ENCODE peak calls at places on chromosomes 6 and 20, in four cellular contexts. U is Panc1, G is Karpas-422, L is heart right ventricle. P is an unnamed sample.
A peak's percentile ranks its signal among the peaks of the same experiment; 100 is the strongest.

GRCh38 chr6:17397764-17398194 is 4.4 kb downstream of the CAP2 start:
- DNase-seq in U (no peak), G (no peak), L (no peak), P (no peak)

GRCh38 chr20:57374931-57375651 is 16.1 kb upstream of the RBM38 start:
- DNase-seq in U (no peak), G (no peak), L (no peak), P (no peak)

GRCh38 chr6:160974304-160974771 is 17.2 kb upstream of the MAP3K4 start:
- DNase-seq in U (no peak), G (no peak), L (peak; percentile 36), P (no peak)

GRCh38 chr6:123105561-123105960 is 109.5 kb downstream of the CLVS2 start:
- DNase-seq in U (no peak), G (no peak), L (no peak), P (no peak)

GRCh38 chr20:25258463-25258805 is 10.5 kb downstream of the PYGB start:
- DNase-seq in U (no peak), G (no peak), L (no peak), P (no peak)

GRCh38 chr20:8194721-8195120 is 62.7 kb downstream of the PLCB1 start:
- DNase-seq in U (no peak), G (no peak), L (no peak), P (no peak)

GRCh38 chr20:48910360-48910781 is 11.1 kb upstream of the ARFGEF2 start:
- DNase-seq in U (no peak), G (no peak), L (no peak), P (no peak)

GRCh38 chr20:34704177-34705007 is at the start of gene TP53INP2:
- DNase-seq in U (no peak), G (peak; percentile 95), L (peak; percentile 94), P (peak; percentile 91)

GRCh38 chr6:13813621-13814175 is 659 bp downstream of the MCUR1 start:
- DNase-seq in U (no peak), G (no peak), L (peak; percentile 69), P (peak; percentile 25)

GRCh38 chr6:50842446-50842845 is 23.8 kb downstream of the TFAP2B start:
- DNase-seq in U (no peak), G (no peak), L (no peak), P (no peak)

GRCh38 chr6:36727491-36728021 is 29.9 kb downstream of the RAB44 start:
- DNase-seq in U (no peak), G (no peak), L (no peak), P (no peak)

GRCh38 chr6:50899306-50899840 is 80.7 kb downstream of the TFAP2B start:
- DNase-seq in U (no peak), G (no peak), L (no peak), P (no peak)

GRCh38 chr6:37607949-37608348 is 89.7 kb downstream of the MDGA1 start:
- DNase-seq in U (no peak), G (peak; percentile 49), L (no peak), P (no peak)

GRCh38 chr6:53906842-53907241 is 112.0 kb downstream of the LRRC1 start:
- DNase-seq in U (no peak), G (no peak), L (no peak), P (peak; percentile 24)

GRCh38 chr20:33323236-33323635 is 40.2 kb downstream of the BPIFB1 start:
- DNase-seq in U (no peak), G (no peak), L (no peak), P (no peak)

GRCh38 chr20:10761786-10762185 is 88.0 kb upstream of the JAG1 start:
- DNase-seq in U (no peak), G (no peak), L (no peak), P (no peak)

GRCh38 chr6:6411115-6411514 is 90.7 kb upstream of the F13A1 start:
- DNase-seq in U (no peak), G (no peak), L (no peak), P (no peak)

GRCh38 chr20:10647471-10647870 is 26.3 kb downstream of the JAG1 start:
- DNase-seq in U (no peak), G (peak; percentile 58), L (no peak), P (no peak)

GRCh38 chr6:63923139-63923739 is 287.6 kb downstream of the PHF3 start:
- DNase-seq in U (no peak), G (peak; percentile 81), L (no peak), P (no peak)

GRCh38 chr6:150243620-150244314 is 100.9 kb downstream of the PPP1R14C start:
- DNase-seq in U (no peak), G (no peak), L (no peak), P (no peak)

GRCh38 chr20:54345301-54345724 is 130.1 kb upstream of the DOK5 start:
- DNase-seq in U (peak; percentile 22), G (no peak), L (no peak), P (no peak)

GRCh38 chr6:54897462-54898189 is 51.1 kb downstream of the FAM83B start:
- DNase-seq in U (no peak), G (no peak), L (no peak), P (no peak)

GRCh38 chr6:25175216-25175615 is 104.0 kb upstream of the CARMIL1 start:
- DNase-seq in U (no peak), G (no peak), L (no peak), P (no peak)

GRCh38 chr20:10527781-10528180 is 92.7 kb downstream of the SLX4IP start:
- DNase-seq in U (no peak), G (no peak), L (no peak), P (no peak)

GRCh38 chr20:48730977-48731376 is 96.8 kb downstream of the PREX1 start:
- DNase-seq in U (no peak), G (no peak), L (no peak), P (no peak)

GRCh38 chr6:144335914-144336313 is 50.8 kb downstream of the UTRN start:
- DNase-seq in U (no peak), G (peak; percentile 66), L (no peak), P (no peak)

GRCh38 chr6:8085053-8085511 is 17.3 kb downstream of the EEF1E1 start:
- DNase-seq in U (no peak), G (no peak), L (no peak), P (no peak)

GRCh38 chr6:158766621-158767435 is 52.3 kb downstream of the EZR start:
- DNase-seq in U (no peak), G (no peak), L (no peak), P (no peak)

GRCh38 chr6:31293343-31293742 is 21.5 kb upstream of the HLA-C start:
- DNase-seq in U (no peak), G (no peak), L (no peak), P (no peak)

GRCh38 chr20:50163570-50164317 is 10.2 kb upstream of the PEDS1 start:
- DNase-seq in U (no peak), G (no peak), L (peak; percentile 41), P (no peak)

GRCh38 chr6:34238507-34239239 is 2.0 kb downstream of the HMGA1 start:
- DNase-seq in U (no peak), G (no peak), L (no peak), P (no peak)

GRCh38 chr6:34237722-34238506 is 1.2 kb downstream of the HMGA1 start:
- DNase-seq in U (no peak), G (peak; percentile 93), L (peak; percentile 45), P (no peak)

GRCh38 chr6:34239893-34240292 is 3.2 kb downstream of the HMGA1 start:
- DNase-seq in U (no peak), G (no peak), L (no peak), P (no peak)

GRCh38 chr6:34240329-34241248 is 3.9 kb downstream of the HMGA1 start:
- DNase-seq in U (no peak), G (no peak), L (no peak), P (no peak)

DNA sequence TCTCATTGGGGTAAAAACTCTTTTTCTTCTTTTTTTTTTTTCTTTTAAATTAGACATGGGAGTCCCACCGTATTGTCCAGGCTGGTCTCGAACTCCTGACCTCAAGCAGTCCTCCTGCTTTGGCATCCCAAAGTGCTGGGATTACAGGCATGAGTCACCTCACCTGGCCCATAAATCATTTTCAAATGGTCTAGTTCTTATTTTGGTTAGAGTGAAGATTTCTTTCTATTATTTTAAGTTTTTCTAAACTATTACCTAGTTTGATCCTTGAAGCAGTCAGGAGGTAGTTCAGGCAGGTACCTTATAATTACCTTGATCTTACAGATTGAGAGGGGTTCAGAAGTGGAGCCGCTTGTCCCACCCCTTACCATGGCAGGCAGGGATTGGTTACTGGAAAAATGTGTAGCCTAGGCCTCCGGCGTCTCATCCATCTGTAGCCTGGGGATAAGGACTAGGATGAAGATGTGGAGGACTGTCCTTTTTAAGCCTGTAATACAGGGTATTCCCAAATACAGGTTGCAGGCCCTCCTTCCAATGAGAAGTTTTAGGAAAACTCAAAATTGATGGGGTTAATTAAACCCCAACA is 2.7 kb downstream of the HMGA1 start:
- DNase-seq in U (no peak), G (no peak), L (no peak), P (no peak)
- H3K27ac ChIP-seq in U (peak overlapping the region; percentile 90), G (peak overlapping the region; percentile 96), L (no peak overlapping the region), P (no peak overlapping the region)

GRCh38 chr6:3713266-3713665 is 38.2 kb downstream of the PXDC1 start:
- DNase-seq in U (no peak), G (no peak), L (no peak), P (no peak)
- H3K27ac ChIP-seq in U (no peak overlapping the region), G (no peak overlapping the region), L (no peak overlapping the region), P (no peak overlapping the region)

DNA sequence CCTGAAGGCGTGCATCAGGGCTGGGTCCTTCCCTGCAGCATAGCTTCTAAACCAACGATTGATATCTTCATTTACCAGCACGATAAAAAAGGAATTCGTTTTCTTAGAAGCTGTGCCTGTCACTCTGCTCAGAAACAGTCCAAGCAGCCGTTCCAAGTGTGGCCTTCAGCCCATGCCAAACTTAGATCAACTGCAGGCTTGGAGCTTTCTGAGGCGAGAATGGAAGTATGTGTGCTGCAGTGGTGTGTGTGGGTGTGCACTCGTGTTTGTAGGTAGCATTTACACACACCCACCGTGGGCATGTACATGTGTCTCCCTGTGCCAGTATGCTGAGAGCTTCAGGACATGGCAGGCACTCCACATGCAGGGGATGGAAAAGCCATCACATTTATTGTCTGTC is 83.0 kb upstream of the FOXC1 start:
- DNase-seq in U (no peak), G (no peak), L (no peak), P (no peak)
- H3K27ac ChIP-seq in U (no peak overlapping the region), G (no peak overlapping the region), L (peak overlapping the region; percentile 69), P (peak overlapping the region; percentile 91)

GRCh38 chr6:35488517-35488862 is 8.4 kb downstream of the TEAD3 start:
- DNase-seq in U (no peak), G (no peak), L (no peak), P (no peak)

GRCh38 chr6:35486005-35486925 is 10.6 kb downstream of the TEAD3 start:
- DNase-seq in U (no peak), G (no peak), L (peak; percentile 45), P (no peak)

GRCh38 chr6:35489066-35489465 is 7.8 kb downstream of the TEAD3 start:
- DNase-seq in U (no peak), G (no peak), L (no peak), P (no peak)

GRCh38 chr6:35489995-35490791 is 6.7 kb downstream of the TEAD3 start:
- DNase-seq in U (no peak), G (no peak), L (peak; percentile 85), P (no peak)

GRCh38 chr6:35487653-35488516 is 9.0 kb downstream of the TEAD3 start:
- DNase-seq in U (no peak), G (no peak), L (no peak), P (no peak)
- H3K27ac ChIP-seq in U (peak overlapping the region; percentile 48), G (no peak overlapping the region), L (peak overlapping the region; percentile 89), P (no peak overlapping the region)

GRCh38 chr6:166258854-166259276 is 49.3 kb downstream of the PRR18 start:
- DNase-seq in U (no peak), G (no peak), L (peak; percentile 33), P (no peak)

GRCh38 chr6:166253277-166254229 is 54.6 kb downstream of the PRR18 start:
- DNase-seq in U (no peak), G (no peak), L (no peak), P (no peak)

GRCh38 chr6:166262738-166263515 is 45.3 kb downstream of the PRR18 start:
- DNase-seq in U (no peak), G (no peak), L (no peak), P (no peak)

GRCh38 chr6:166259296-166259977 is 48.8 kb downstream of the PRR18 start:
- DNase-seq in U (no peak), G (no peak), L (no peak), P (no peak)

GRCh38 chr6:166257911-166258318 is 50.3 kb downstream of the PRR18 start:
- DNase-seq in U (no peak), G (no peak), L (no peak), P (no peak)
- H3K27ac ChIP-seq in U (no peak overlapping the region), G (no peak overlapping the region), L (no peak overlapping the region), P (no peak overlapping the region)